ENCODE peak calls at places on chromosomes 5 and 9, in six cellular contexts. One of them, this sample, is unnamed.

GRCh38 chr5:154196955-154197652 is 6.6 kb downstream of the GALNT10 start:
- DNase-seq in psoas muscle: no peak
- DNase-seq in NCI-H1694: no peak
- DNase-seq in left kidney: peak; percentile 64
- DNase-seq in dorsolateral prefrontal cortex: no peak
- DNase-seq in NCI-H446 treated with DMSO at 0.1 percent for 48 hours: peak; percentile 30
- DNase-seq in this sample: no peak

GRCh38 chr9:70421020-70421271 is 6.5 kb upstream of the KLF9 start:
- DNase-seq in NCI-H446 treated with DMSO at 0.1 percent for 48 hours: no peak
- DNase-seq in NCI-H1694: no peak
- DNase-seq in psoas muscle: no peak
- DNase-seq in left kidney: no peak
- DNase-seq in dorsolateral prefrontal cortex: no peak
- DNase-seq in this sample: no peak

GRCh38 chr5:60285910-60286309 is 392.4 kb upstream of the PDE4D start:
- DNase-seq in psoas muscle: no peak
- DNase-seq in left kidney: no peak
- DNase-seq in dorsolateral prefrontal cortex: no peak
- DNase-seq in NCI-H1694: no peak
- DNase-seq in NCI-H446 treated with DMSO at 0.1 percent for 48 hours: no peak
- DNase-seq in this sample: no peak

GRCh38 chr5:170383227-170383626 is 5.9 kb downstream of the KCNMB1 start:
- DNase-seq in NCI-H446 treated with DMSO at 0.1 percent for 48 hours: no peak
- DNase-seq in psoas muscle: no peak
- DNase-seq in left kidney: no peak
- DNase-seq in NCI-H1694: no peak
- DNase-seq in dorsolateral prefrontal cortex: no peak
- DNase-seq in this sample: no peak

GRCh38 chr9:79671558-79671957 is 99.8 kb downstream of the TLE4 start:
- DNase-seq in dorsolateral prefrontal cortex: no peak
- DNase-seq in NCI-H446 treated with DMSO at 0.1 percent for 48 hours: no peak
- DNase-seq in NCI-H1694: no peak
- DNase-seq in left kidney: no peak
- DNase-seq in psoas muscle: no peak
- DNase-seq in this sample: no peak

GRCh38 chr5:73382412-73382795 is 66.2 kb downstream of the FOXD1 start:
- DNase-seq in left kidney: peak; percentile 79
- DNase-seq in psoas muscle: no peak
- DNase-seq in NCI-H446 treated with DMSO at 0.1 percent for 48 hours: no peak
- DNase-seq in NCI-H1694: no peak
- DNase-seq in dorsolateral prefrontal cortex: no peak
- DNase-seq in this sample: no peak

GRCh38 chr9:7394007-7394774 is 405.4 kb downstream of the DMAC1 start:
- DNase-seq in NCI-H1694: no peak
- DNase-seq in NCI-H446 treated with DMSO at 0.1 percent for 48 hours: no peak
- DNase-seq in dorsolateral prefrontal cortex: no peak
- DNase-seq in left kidney: peak; percentile 58
- DNase-seq in psoas muscle: no peak
- DNase-seq in this sample: no peak

GRCh38 chr5:132490484-132491367 is at the start of gene IRF1:
- DNase-seq in psoas muscle: peak; percentile 98
- DNase-seq in NCI-H1694: peak; percentile 59
- DNase-seq in dorsolateral prefrontal cortex: peak; percentile 97
- DNase-seq in left kidney: peak; percentile 98
- DNase-seq in NCI-H446 treated with DMSO at 0.1 percent for 48 hours: peak; percentile 83
- DNase-seq in this sample: peak; percentile 98

GRCh38 chr9:33130961-33131360 is 36.2 kb downstream of the B4GALT1 start:
- DNase-seq in dorsolateral prefrontal cortex: no peak
- DNase-seq in psoas muscle: no peak
- DNase-seq in NCI-H446 treated with DMSO at 0.1 percent for 48 hours: no peak
- DNase-seq in NCI-H1694: no peak
- DNase-seq in left kidney: no peak
- DNase-seq in this sample: no peak

GRCh38 chr5:83387041-83387440 is 84.5 kb upstream of the VCAN start:
- DNase-seq in left kidney: no peak
- DNase-seq in psoas muscle: no peak
- DNase-seq in NCI-H446 treated with DMSO at 0.1 percent for 48 hours: no peak
- DNase-seq in NCI-H1694: no peak
- DNase-seq in dorsolateral prefrontal cortex: no peak
- DNase-seq in this sample: no peak

GRCh38 chr5:17184596-17184995 is 32.8 kb upstream of the BASP1 start:
- DNase-seq in NCI-H446 treated with DMSO at 0.1 percent for 48 hours: no peak
- DNase-seq in left kidney: no peak
- DNase-seq in dorsolateral prefrontal cortex: no peak
- DNase-seq in psoas muscle: no peak
- DNase-seq in NCI-H1694: no peak
- DNase-seq in this sample: no peak

This sample was measured in CD4-positive, CD25-positive, alpha-beta regulatory T cell.